ENCODE peak calls at places on chromosomes 2 and 18, in five cellular contexts. X is GM12878, N is A549, K is K562, Z is SK-N-SH. G is an unnamed sample.

GRCh38 chr2:23926289-23926749 is 604 bp downstream of the ATAD2B start:
- DNase-seq in N (peak), Z (peak), X (no peak), K (peak), G (no peak)

GRCh38 chr2:215418064-215418963 is 17.6 kb downstream of the FN1 start:
- DNase-seq in N (no peak), Z (no peak), X (no peak), K (no peak), G (no peak)

GRCh38 chr2:152376968-152377367 is 42.0 kb downstream of the FMNL2 start:
- DNase-seq in N (no peak), Z (no peak), K (no peak), X (no peak), G (no peak)

GRCh38 chr2:124908411-124908810 is 883.3 kb downstream of the CNTNAP5 start:
- DNase-seq in Z (no peak), X (no peak), K (no peak), N (no peak), G (no peak)

GRCh38 chr2:207879536-207879935 is 109.8 kb upstream of the FZD5 start:
- DNase-seq in N (no peak), Z (no peak), X (no peak), K (no peak), G (peak)

GRCh38 chr2:88451647-88452150 is 794 bp downstream of the FOXI3 start:
- DNase-seq in Z (no peak), K (no peak), X (no peak), N (no peak), G (no peak)

GRCh38 chr2:64880193-64880951 is 108.8 kb upstream of the SLC1A4 start:
- DNase-seq in X (no peak), N (no peak), Z (no peak), K (no peak), G (no peak)

GRCh38 chr2:105584437-105585010 is 160.2 kb upstream of the NCK2 start:
- DNase-seq in Z (no peak), K (no peak), N (no peak), X (no peak), G (no peak)

GRCh38 chr18:13611616-13612110 is 114.7 kb downstream of the FAM210A start:
- DNase-seq in X (no peak), N (no peak), Z (peak), K (no peak), G (peak)

GRCh38 chr2:105243961-105244360 is 2.4 kb downstream of the GPR45 start:
- DNase-seq in Z (peak), X (no peak), K (no peak), N (no peak), G (no peak)

GRCh38 chr2:86290596-86291327 is 46.7 kb downstream of the REEP1 start:
- DNase-seq in K (no peak), X (no peak), N (no peak), Z (no peak), G (no peak)

GRCh38 chr2:187618813-187619212 is 64.6 kb upstream of the TFPI start:
- DNase-seq in K (no peak), Z (no peak), X (no peak), N (no peak), G (peak)

GRCh38 chr2:155203187-155203586 is 504.7 kb downstream of the KCNJ3 start:
- DNase-seq in Z (no peak), N (no peak), K (no peak), X (no peak), G (no peak)

GRCh38 chr18:58314284-58314683 is 270.3 kb downstream of the NEDD4L start:
- DNase-seq in Z (no peak), K (peak), X (no peak), N (no peak), G (peak)

GRCh38 chr2:241909769-241910168 is 40.2 kb downstream of the RTP5 start:
- DNase-seq in X (no peak), N (no peak), K (no peak), Z (no peak), G (no peak)

GRCh38 chr2:222892321-222892720 is 31.5 kb downstream of the ACSL3 start:
- DNase-seq in K (no peak), N (no peak), X (no peak), Z (no peak), G (peak)

GRCh38 chr2:40127890-40128548 is 323.9 kb downstream of the SLC8A1 start:
- DNase-seq in Z (no peak), K (no peak), N (no peak), X (no peak), G (peak)

GRCh38 chr18:69217271-69217670 is 183.4 kb upstream of the DOK6 start:
- DNase-seq in N (no peak), X (no peak), Z (no peak), K (no peak), G (no peak)

GRCh38 chr2:111679202-111679601 is 204.8 kb downstream of the ANAPC1 start:
- DNase-seq in Z (no peak), K (no peak), N (no peak), X (no peak), G (peak)

GRCh38 chr2:99635710-99636431 is 146.1 kb upstream of the REV1 start:
- DNase-seq in X (no peak), N (no peak), Z (no peak), K (no peak), G (no peak)

GRCh38 chr2:24571828-24572442 is 80.9 kb downstream of the NCOA1 start:
- DNase-seq in N (no peak), X (no peak), Z (no peak), K (no peak), G (no peak)

GRCh38 chr2:224217233-224217961 is 178.3 kb upstream of the SERPINE2 start:
- DNase-seq in K (no peak), N (no peak), X (no peak), Z (no peak), G (no peak)

GRCh38 chr2:218819103-218819502 is 12.5 kb downstream of the PRKAG3 start:
- DNase-seq in N (no peak), X (no peak), K (no peak), Z (no peak), G (no peak)

GRCh38 chr2:134718956-134719814 is at the start of gene TMEM163:
- DNase-seq in K (peak), X (no peak), Z (no peak), N (no peak), G (no peak)

GRCh38 chr18:9741821-9742541 is 33.9 kb downstream of the RAB31 start:
- DNase-seq in X (no peak), K (no peak), Z (no peak), N (no peak), G (no peak)

GRCh38 chr18:12283256-12283655 is 24.8 kb upstream of the TUBB6 start:
- DNase-seq in K (peak), N (no peak), X (no peak), Z (no peak), G (peak)

GRCh38 chr2:21404827-21405625 is 281.3 kb downstream of the TDRD15 start:
- DNase-seq in N (no peak), K (no peak), Z (no peak), X (no peak), G (peak)

GRCh38 chr2:78699696-78700095 is 325.8 kb upstream of the REG3G start:
- DNase-seq in K (no peak), Z (no peak), N (no peak), X (no peak), G (no peak)

DNA sequence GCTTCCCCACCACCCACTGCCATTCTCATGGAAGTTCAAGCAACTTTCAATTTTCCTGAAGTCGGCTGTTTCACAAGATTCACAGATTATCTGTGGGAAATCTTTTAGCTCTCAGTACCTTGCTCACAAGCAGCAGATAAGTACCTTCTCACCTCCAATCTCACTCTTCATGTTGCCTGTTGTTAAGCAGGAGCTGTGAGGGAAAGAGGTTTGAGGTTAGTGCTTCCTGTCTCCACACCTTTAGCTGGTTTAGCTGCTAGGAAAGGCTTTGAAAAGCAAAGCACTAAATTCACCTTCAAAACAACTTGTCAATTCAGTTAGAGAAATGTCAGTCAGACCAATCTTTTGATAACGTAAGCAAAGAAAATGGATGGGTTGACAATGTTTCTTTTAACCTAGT is 13.6 kb downstream of the CD28 start:
- DNase-seq in Z (no peak), K (no peak), N (no peak), X (no peak), G (no peak)
- TF ChIP-seq RCOR1 in Z (no peak), K (no peak), N (no peak), X (no peak), G (no peak)

DNA sequence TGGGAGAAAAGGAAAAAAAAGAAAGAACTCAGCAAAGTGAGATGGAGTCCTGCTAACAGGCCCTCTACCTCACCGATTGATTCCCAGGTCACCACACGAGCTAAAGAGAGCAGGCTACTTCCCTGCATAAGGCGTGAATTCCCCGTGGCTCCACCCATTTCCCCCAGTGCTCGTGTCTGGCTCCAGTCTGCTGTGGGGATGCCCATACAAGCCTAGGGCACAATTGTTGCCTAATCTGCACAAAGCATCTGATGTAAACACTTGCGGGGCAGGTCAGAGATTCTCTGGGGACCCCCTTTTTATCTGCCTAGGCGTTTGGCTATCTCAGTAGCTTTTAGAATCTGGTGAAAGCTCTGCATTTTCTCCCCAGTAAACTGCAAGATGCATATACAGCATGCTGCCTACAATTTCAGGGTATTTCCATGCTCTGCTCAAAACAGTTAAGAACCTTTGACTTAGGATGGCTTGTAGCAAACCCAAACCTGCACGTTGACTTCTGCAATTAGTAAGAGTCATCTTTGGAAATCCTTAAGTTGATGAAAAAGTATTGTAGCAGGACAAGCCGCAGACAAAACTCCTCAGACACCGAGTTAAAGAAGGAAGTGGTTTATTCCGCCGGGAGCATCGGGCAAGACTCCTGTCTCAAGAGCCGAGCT is 34.8 kb downstream of the MYO3B start:
- DNase-seq in X (peak), K (no peak), Z (no peak), N (no peak), G (no peak)
- TF ChIP-seq RCOR1 in X (no peak), K (no peak), Z (no peak), N (no peak), G (no peak)

GRCh38 chr2:44247924-44248323 is 27.4 kb upstream of the SLC3A1 start:
- DNase-seq in N (no peak), X (no peak), Z (no peak), K (peak), G (no peak)
- TF ChIP-seq RCOR1 in N (no peak), X (no peak), Z (no peak), K (no peak), G (no peak)

GRCh38 chr18:75251466-75251865 is 40.9 kb downstream of the TSHZ1 start:
- DNase-seq in K (no peak), Z (no peak), N (no peak), X (no peak), G (no peak)

GRCh38 chr18:75253043-75253442 is 42.4 kb downstream of the TSHZ1 start:
- DNase-seq in X (no peak), N (no peak), K (no peak), Z (no peak), G (no peak)

GRCh38 chr18:75255113-75255512 is 44.5 kb downstream of the TSHZ1 start:
- DNase-seq in Z (no peak), N (no peak), X (no peak), K (no peak), G (no peak)

GRCh38 chr18:75252136-75252535 is 41.5 kb downstream of the TSHZ1 start:
- DNase-seq in K (no peak), X (no peak), N (no peak), Z (no peak), G (no peak)

DNA sequence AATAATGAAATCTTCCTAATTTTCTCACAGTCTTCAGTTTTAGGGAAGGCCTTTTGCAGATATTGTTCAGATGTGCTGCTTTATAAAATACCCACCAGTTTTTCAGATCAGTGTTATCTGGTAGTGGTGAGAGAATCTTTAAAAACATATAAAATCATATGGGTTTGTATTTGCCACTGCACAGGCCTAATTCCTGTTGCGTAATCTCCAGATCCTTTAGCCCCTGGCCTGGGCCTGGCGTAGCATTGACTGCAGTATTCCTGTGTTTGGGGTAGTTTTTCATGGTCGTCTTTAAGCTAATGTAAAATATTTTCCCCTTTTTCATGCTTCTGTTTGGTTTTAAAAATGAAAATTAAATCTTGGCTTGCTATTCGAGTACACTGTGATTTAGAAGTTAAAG is 43.2 kb downstream of the TSHZ1 start:
- DNase-seq in Z (peak), N (no peak), X (no peak), K (no peak), G (peak)
- TF ChIP-seq RCOR1 in Z (no peak), N (no peak), X (no peak), K (no peak), G (no peak)